ENCODE peak calls at places on chromosomes 12 and 14, in seven cellular contexts. C is HL-60, H is stromal cell of bone marrow, L is skeletal muscle cell, N is midbrain, W is neural progenitor cell, I is bronchial epithelial cell. D is an unnamed sample.
A peak's percentile ranks its signal among the peaks of the same experiment; 100 is the strongest.

GRCh38 chr14:91219505-91220389 is 24.8 kb downstream of the GPR68 start:
- DNase-seq in W (no peak), L (no peak), C (no peak), N (no peak), I (no peak), H (no peak), D (peak; percentile 75)

GRCh38 chr14:62159314-62159713 is 397.1 kb downstream of the SNAPC1 start:
- DNase-seq in W (no peak), N (no peak), L (no peak), H (no peak), C (no peak), I (no peak), D (no peak)

GRCh38 chr12:15879413-15879812 is 2.8 kb upstream of the STRAP start:
- DNase-seq in C (no peak), N (no peak), L (no peak), I (no peak), W (no peak), H (no peak), D (no peak)

GRCh38 chr14:66624319-66624937 is 116.5 kb downstream of the GPHN start:
- DNase-seq in L (no peak), H (peak; percentile 33), W (peak; percentile 79), I (peak; percentile 48), N (peak; percentile 49), C (peak; percentile 27), D (peak; percentile 76)

GRCh38 chr12:52903855-52904508 is 894 bp downstream of the KRT8 start:
- DNase-seq in C (no peak), I (no peak), N (no peak), W (peak; percentile 80), L (no peak), H (no peak), D (peak; percentile 80)

GRCh38 chr12:65113621-65114035 is 7.5 kb downstream of the WIF1 start:
- DNase-seq in L (no peak), I (no peak), H (no peak), W (no peak), C (no peak), N (no peak), D (no peak)

GRCh38 chr12:110996415-110996814 is 76.0 kb upstream of the MYL2 start:
- DNase-seq in I (no peak), H (no peak), C (no peak), N (no peak), L (no peak), W (no peak), D (no peak)

GRCh38 chr14:64467131-64467530 is 1.8 kb downstream of the AKAP5 start:
- DNase-seq in L (no peak), W (no peak), I (no peak), C (peak; percentile 42), H (no peak), N (no peak), D (no peak)

GRCh38 chr12:123050331-123050809 is 69.9 kb downstream of the ARL6IP4 start:
- DNase-seq in W (no peak), N (no peak), H (no peak), I (peak; percentile 65), L (no peak), C (no peak), D (peak; percentile 74)

GRCh38 chr12:27982380-27982779 is 9.8 kb upstream of the PTHLH start:
- DNase-seq in H (no peak), N (no peak), I (no peak), L (no peak), W (no peak), C (no peak), D (no peak)

GRCh38 chr12:79415296-79415695 is 275.5 kb downstream of the PAWR start:
- DNase-seq in C (no peak), W (no peak), L (no peak), I (no peak), N (no peak), H (no peak), D (no peak)

GRCh38 chr12:9751204-9752144 is 9.2 kb downstream of the CD69 start:
- DNase-seq in I (peak; percentile 20), L (no peak), C (peak; percentile 41), W (peak; percentile 14), N (peak; percentile 3), H (peak; percentile 3), D (no peak)